ENCODE peak calls at places on chromosomes 7 and 10, in eight cellular contexts. H is effector memory CD4-positive, alpha-beta T cell; U is IMR-90; O is heart left ventricle; L is neural progenitor cell; J is A549; M is iPS DF 6.9; C is osteoblast. B is an unnamed sample.

GRCh38 chr10:126844406-126844805 is 60.8 kb upstream of the DOCK1 start:
- DNase-seq in O (no peak), J (peak), H (no peak), U (no peak), M (no peak), L (no peak), C (no peak), B (peak)

GRCh38 chr7:39510738-39511372 is 55.3 kb upstream of the YAE1 start:
- DNase-seq in O (no peak), H (no peak), J (no peak), U (peak), M (no peak), C (no peak), L (no peak), B (peak)

GRCh38 chr7:339062-339342 is 49.0 kb downstream of the FOXL3 start:
- DNase-seq in M (no peak), H (no peak), U (no peak), C (peak), O (no peak), L (no peak), J (no peak), B (no peak)

GRCh38 chr7:90957883-90958282 is 306.4 kb upstream of the FZD1 start:
- DNase-seq in L (no peak), C (no peak), J (no peak), M (no peak), H (no peak), U (no peak), O (no peak), B (no peak)

GRCh38 chr10:34018129-34018528 is 683.7 kb upstream of the NRP1 start:
- DNase-seq in O (no peak), L (no peak), M (no peak), H (no peak), J (no peak), U (peak), C (no peak), B (no peak)

GRCh38 chr10:10327934-10328333 is 689.7 kb upstream of the CELF2 start:
- DNase-seq in M (no peak), H (no peak), J (no peak), C (no peak), O (no peak), L (no peak), U (peak), B (no peak)

GRCh38 chr10:58334817-58335305 is at the start of gene UBE2D1:
- DNase-seq in M (peak), U (peak), O (peak), H (peak), C (peak), J (peak), L (peak), B (peak)

GRCh38 chr10:94133239-94133638 is 139.5 kb downstream of the PLCE1 start:
- DNase-seq in M (no peak), H (no peak), O (peak), J (no peak), L (no peak), C (no peak), U (no peak), B (no peak)

GRCh38 chr7:34143397-34143796 is 238.1 kb downstream of the BMPER start:
- DNase-seq in M (no peak), L (no peak), H (no peak), C (no peak), J (no peak), U (peak), O (no peak), B (peak)

GRCh38 chr7:80153446-80153845 is 18.8 kb downstream of the GNAI1 start:
- DNase-seq in O (no peak), U (peak), M (no peak), J (no peak), L (no peak), C (no peak), H (no peak), B (no peak)

GRCh38 chr7:38300175-38300574 is 26.7 kb upstream of the TARP start:
- DNase-seq in J (no peak), U (no peak), L (no peak), O (no peak), C (no peak), M (no peak), H (no peak), B (no peak)

GRCh38 chr10:61643316-61643751 is 19.4 kb upstream of the CABCOCO1 start:
- DNase-seq in M (no peak), C (peak), H (no peak), U (peak), J (no peak), O (no peak), L (peak), B (peak)

GRCh38 chr7:25647872-25648271 is 419.6 kb upstream of the NPVF start:
- DNase-seq in L (no peak), C (no peak), U (no peak), H (no peak), O (no peak), M (no peak), J (no peak), B (no peak)

GRCh38 chr10:4561301-4561700 is 264.7 kb upstream of the AKR1E2 start:
- DNase-seq in L (no peak), M (no peak), H (no peak), U (no peak), O (no peak), C (no peak), J (no peak), B (no peak)

GRCh38 chr10:50968386-50969091 is 83.1 kb upstream of the A1CF start:
- DNase-seq in C (no peak), O (no peak), L (no peak), H (no peak), M (no peak), U (no peak), J (no peak), B (no peak)

GRCh38 chr7:45173596-45174327 is 16.2 kb downstream of the RAMP3 start:
- DNase-seq in J (no peak), M (no peak), O (no peak), L (no peak), C (peak), H (no peak), U (no peak), B (no peak)

GRCh38 chr7:158124671-158125079 is 462.9 kb downstream of the PTPRN2 start:
- DNase-seq in L (no peak), M (no peak), O (no peak), U (no peak), C (peak), J (no peak), H (no peak), B (no peak)

GRCh38 chr7:81210092-81211064 is 291.5 kb upstream of the SEMA3C start:
- DNase-seq in O (no peak), C (no peak), H (no peak), L (no peak), M (no peak), U (peak), J (no peak), B (no peak)

GRCh38 chr10:16828114-16828568 is 10.9 kb upstream of the RSU1 start:
- DNase-seq in H (peak), J (peak), O (peak), U (peak), M (peak), C (no peak), L (peak), B (peak)

GRCh38 chr7:8085420-8085819 is 116.8 kb downstream of the GLCCI1 start:
- DNase-seq in L (no peak), C (no peak), O (no peak), U (no peak), J (no peak), M (no peak), H (no peak), B (no peak)

GRCh38 chr7:105304040-105304895 is 84.5 kb downstream of the SRPK2 start:
- DNase-seq in H (no peak), U (peak), O (no peak), J (no peak), L (no peak), M (no peak), C (peak), B (peak)

GRCh38 chr10:75165684-75166622 is 44.6 kb upstream of the VDAC2 start:
- DNase-seq in L (no peak), H (no peak), U (peak), J (no peak), C (no peak), M (no peak), O (no peak), B (peak)

GRCh38 chr7:1460757-1461639 is 1.7 kb upstream of the MICALL2 start:
- DNase-seq in H (no peak), U (peak), C (peak), M (no peak), L (peak), O (peak), J (peak), B (peak)

GRCh38 chr10:84659497-84660276 is 331.3 kb downstream of the CCSER2 start:
- DNase-seq in M (no peak), U (no peak), O (no peak), C (no peak), J (no peak), H (no peak), L (peak), B (no peak)

GRCh38 chr10:21002097-21002878 is 105.2 kb upstream of the NEBL start:
- DNase-seq in H (no peak), U (peak), M (no peak), C (peak), O (no peak), L (no peak), J (no peak), B (peak)

GRCh38 chr7:66163186-66163610 is 41.9 kb upstream of the TPST1 start:
- DNase-seq in M (no peak), C (no peak), U (no peak), L (no peak), J (no peak), H (no peak), O (no peak), B (peak)

DNA sequence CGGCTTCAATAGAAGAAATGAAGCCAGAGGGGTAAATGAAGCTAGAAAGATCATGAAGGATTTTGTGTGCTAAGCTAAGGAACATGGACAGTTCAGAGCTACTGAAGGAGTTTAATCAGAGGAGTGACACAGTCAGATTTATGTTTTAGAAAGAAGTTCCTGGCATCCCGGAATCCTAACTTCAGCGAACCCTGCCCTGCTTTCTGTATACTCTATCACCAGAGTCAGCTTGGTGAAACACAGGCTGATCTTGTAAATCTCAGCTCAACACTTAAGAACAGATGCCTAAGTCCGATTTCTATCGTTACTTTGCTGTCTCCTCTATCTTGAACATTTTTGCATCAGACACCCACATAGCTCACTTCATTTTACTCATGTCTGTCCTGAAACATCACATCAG is 9.1 kb downstream of the AHR start:
- DNase-seq in M (no peak), O (no peak), C (no peak), U (peak), J (no peak), H (no peak), L (no peak), B (no peak)
- H3K27ac ChIP-seq in M (no peak), O (peak), C (peak), U (no peak), J (no peak), H (no peak), L (no peak), B (no peak)

GRCh38 chr10:1054684-1055083 is 1.5 kb upstream of the WDR37 start:
- DNase-seq in U (no peak), C (no peak), O (no peak), J (no peak), M (no peak), H (no peak), L (no peak), B (peak)
- H3K4me3 ChIP-seq in U (no peak), C (peak), O (peak), J (peak), M (no peak), H (no peak), L (peak), B (no peak)

GRCh38 chr7:122584852-122585251 is 114.1 kb downstream of the RNF133 start:
- DNase-seq in O (no peak), L (no peak), J (no peak), M (no peak), H (no peak), U (no peak), C (no peak), B (no peak)

DNA sequence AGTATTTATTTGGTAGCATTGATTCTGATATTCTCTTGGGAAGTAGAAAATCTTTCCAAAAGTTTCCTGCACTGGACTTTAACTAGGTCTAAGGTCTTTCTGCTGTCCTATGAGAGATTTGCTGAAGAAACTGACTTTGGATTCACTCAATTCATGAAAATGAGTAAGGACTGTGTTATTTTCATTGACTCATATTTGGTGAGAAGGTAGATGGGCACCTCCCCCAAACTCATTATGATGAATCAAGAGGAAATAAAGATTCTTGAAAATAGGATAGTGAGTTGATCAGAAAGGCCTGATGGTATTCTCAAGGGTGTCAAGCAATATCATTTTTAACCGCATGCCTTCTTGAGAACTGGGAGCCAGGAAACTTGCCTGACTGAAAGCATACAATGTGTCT is 110.3 kb downstream of the RNF133 start:
- DNase-seq in M (no peak), C (no peak), U (no peak), L (no peak), O (no peak), H (no peak), J (no peak), B (peak)
- H3K27ac ChIP-seq in M (no peak), C (no peak), U (no peak), L (no peak), O (no peak), H (no peak), J (no peak), B (no peak)

GRCh38 chr7:135253851-135254815 is 20.5 kb downstream of the STRA8 start:
- DNase-seq in C (peak), U (peak), O (peak), J (peak), M (no peak), L (no peak), H (no peak), B (peak)
- H3K4me3 ChIP-seq in C (peak), U (no peak), O (no peak), J (no peak), M (no peak), L (no peak), H (no peak), B (no peak)

GRCh38 chr10:79390551-79391229 is 43.4 kb downstream of the PPIF start:
- DNase-seq in M (no peak), C (peak), J (no peak), U (no peak), L (no peak), H (no peak), O (peak), B (no peak)
- H3K27ac ChIP-seq in M (no peak), C (no peak), J (no peak), U (no peak), L (no peak), H (no peak), O (no peak), B (no peak)

B was measured in mammary epithelial cell.